ENCODE peak calls at places on chromosomes 12 and 14, in seven cellular contexts. M is right lobe of liver, B is dorsolateral prefrontal cortex, I is BE2C, F is fibroblast of pulmonary artery, Z is thoracic aorta, O is testis. N is an unnamed sample.

GRCh38 chr12:57223191-57224165 is 6.0 kb upstream of the SHMT2 start:
- DNase-seq in M (no peak), B (no peak), I (no peak), F (no peak), Z (no peak), O (no peak), N (no peak)

GRCh38 chr12:87283111-87283510 is 746.1 kb downstream of the C12orf50 start:
- DNase-seq in M (no peak), B (no peak), I (peak; percentile 40), F (no peak), Z (no peak), O (no peak), N (no peak)

GRCh38 chr14:101705733-101706508 is 55.6 kb upstream of the PPP2R5C start:
- DNase-seq in M (peak; percentile 77), B (no peak), I (no peak), F (peak; percentile 50), Z (no peak), O (no peak), N (peak; percentile 35)

GRCh38 chr12:7091171-7091570 is 1.1 kb downstream of the C1R start:
- DNase-seq in M (no peak), B (no peak), I (no peak), F (no peak), Z (no peak), O (peak; percentile 12), N (no peak)

GRCh38 chr12:121238086-121238485 is 28.2 kb downstream of the P2RX4 start:
- DNase-seq in M (no peak), B (no peak), I (no peak), F (no peak), Z (no peak), O (no peak), N (no peak)

GRCh38 chr14:60206249-60206670 is 41.1 kb upstream of the DHRS7 start:
- DNase-seq in M (no peak), B (no peak), I (no peak), F (no peak), Z (no peak), O (no peak), N (no peak)

GRCh38 chr14:99820702-99821331 is 27.6 kb downstream of the EML1 start:
- DNase-seq in M (no peak), B (no peak), I (no peak), F (no peak), Z (no peak), O (no peak), N (no peak)

GRCh38 chr14:58733451-58734208 is 95.9 kb downstream of the DACT1 start:
- DNase-seq in M (no peak), B (no peak), I (no peak), F (no peak), Z (no peak), O (no peak), N (no peak)

GRCh38 chr14:88005978-88006851 is 1.3 kb downstream of the GPR65 start:
- DNase-seq in M (no peak), B (no peak), I (no peak), F (no peak), Z (no peak), O (peak; percentile 24), N (peak; percentile 75)

GRCh38 chr12:65925626-65926025 is 101.3 kb downstream of the HMGA2 start:
- DNase-seq in M (peak; percentile 48), B (no peak), I (no peak), F (no peak), Z (no peak), O (peak; percentile 17), N (no peak)

GRCh38 chr14:73237219-73237785 is at the start of gene PAPLN:
- DNase-seq in M (peak; percentile 66), B (no peak), I (no peak), F (peak; percentile 44), Z (no peak), O (no peak), N (no peak)

GRCh38 chr12:57891639-57892228 is 45.2 kb upstream of the CTDSP2 start:
- DNase-seq in M (no peak), B (peak; percentile 58), I (no peak), F (no peak), Z (no peak), O (no peak), N (no peak)

GRCh38 chr12:6927379-6927991 is at the start of gene ATN1:
- DNase-seq in M (peak; percentile 81), B (peak; percentile 75), I (peak; percentile 83), F (peak; percentile 88), Z (no peak), O (peak; percentile 89), N (peak; percentile 64)

GRCh38 chr12:130949806-130950205 is 3.9 kb upstream of the ADGRD1 start:
- DNase-seq in M (no peak), B (no peak), I (no peak), F (no peak), Z (no peak), O (no peak), N (no peak)

GRCh38 chr12:15563683-15564082 is 225.5 kb downstream of the EPS8 start:
- DNase-seq in M (no peak), B (no peak), I (no peak), F (peak; percentile 76), Z (no peak), O (no peak), N (no peak)

GRCh38 chr12:106358410-106359241 is 1.1 kb downstream of the POLR3B start:
- DNase-seq in M (no peak), B (peak; percentile 25), I (peak; percentile 10), F (peak; percentile 81), Z (no peak), O (peak; percentile 30), N (no peak)

GRCh38 chr12:102883204-102883799 is 33.7 kb downstream of the PAH start:
- DNase-seq in M (peak; percentile 67), B (peak; percentile 71), I (peak; percentile 79), F (peak; percentile 28), Z (no peak), O (peak; percentile 82), N (peak; percentile 17)

GRCh38 chr12:15522574-15523187 is 200.4 kb downstream of the PTPRO start:
- DNase-seq in M (no peak), B (no peak), I (no peak), F (peak; percentile 73), Z (no peak), O (no peak), N (no peak)

GRCh38 chr12:7093486-7093885 is 1.2 kb upstream of the C1R start:
- DNase-seq in M (no peak), B (no peak), I (no peak), F (no peak), Z (no peak), O (no peak), N (no peak)

DNA sequence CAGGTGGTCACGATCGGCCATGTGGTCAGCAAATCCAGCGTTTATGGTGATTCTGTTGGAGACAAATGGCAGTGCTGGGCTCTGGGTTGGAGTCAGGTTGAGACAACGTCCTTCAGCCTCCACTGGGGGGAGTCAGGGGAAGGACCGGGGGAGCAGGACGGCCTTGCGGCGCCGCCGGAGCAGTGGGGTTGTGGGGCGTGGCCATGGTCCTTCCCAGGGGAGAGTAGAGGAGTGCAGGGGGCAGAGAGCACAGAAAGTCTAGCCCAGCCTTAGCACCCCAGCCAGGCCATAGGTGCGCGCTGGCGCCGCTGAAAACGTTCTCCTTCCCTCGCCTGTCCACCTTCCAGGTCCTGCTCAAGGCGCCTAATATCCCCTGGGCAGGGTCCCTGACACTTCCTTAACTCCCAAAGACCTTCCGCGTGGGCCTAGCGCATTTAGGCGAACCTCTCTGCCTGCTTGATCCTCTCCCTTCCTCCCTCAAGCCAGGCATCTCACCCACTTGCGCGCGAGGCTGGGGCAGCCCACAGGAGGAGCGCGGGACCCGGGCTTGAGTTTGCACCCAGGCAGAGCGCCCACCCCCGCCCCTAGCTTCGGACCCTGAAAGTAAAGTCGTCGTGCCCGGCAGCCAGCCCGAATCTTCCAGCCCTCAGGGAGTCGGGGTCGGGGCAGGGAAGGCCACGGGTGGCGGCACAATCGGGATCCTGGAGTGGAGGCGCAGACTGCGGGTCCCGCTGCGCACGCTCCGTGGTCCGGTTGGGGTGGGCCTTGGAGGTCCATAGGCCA is 3.1 kb upstream of the KIF26A start:
- DNase-seq in M (peak; percentile 54), B (no peak), I (peak; percentile 96), F (peak; percentile 4), Z (no peak), O (no peak), N (no peak)
- TF ChIP-seq CTCF in M (no peak), B (peak; percentile 19), I (peak; percentile 72), F (no peak), Z (no peak), O (no peak), N (no peak)

DNA sequence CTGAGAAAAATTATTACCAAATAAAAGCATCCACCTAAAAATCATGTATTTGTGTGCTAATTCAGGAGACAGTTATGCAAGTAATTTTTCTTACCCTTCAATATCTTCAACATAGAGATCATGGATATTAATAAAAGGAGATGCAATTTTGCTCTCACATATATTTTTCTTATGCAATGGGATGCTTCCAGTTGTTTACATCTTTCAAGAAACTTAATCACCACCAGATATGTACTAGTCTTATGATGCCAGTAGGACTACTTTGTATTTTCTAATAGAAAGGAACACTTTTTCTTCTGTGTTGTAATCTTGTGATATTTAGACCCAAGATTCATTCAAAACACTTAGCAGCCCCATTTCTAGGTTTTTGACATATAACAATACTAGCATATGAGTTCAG is 107.6 kb downstream of the NAV3 start:
- DNase-seq in M (no peak), B (no peak), I (no peak), F (no peak), Z (no peak), O (no peak), N (no peak)
- TF ChIP-seq CTCF in M (no peak), B (no peak), I (no peak), F (no peak), Z (no peak), O (no peak), N (no peak)

DNA sequence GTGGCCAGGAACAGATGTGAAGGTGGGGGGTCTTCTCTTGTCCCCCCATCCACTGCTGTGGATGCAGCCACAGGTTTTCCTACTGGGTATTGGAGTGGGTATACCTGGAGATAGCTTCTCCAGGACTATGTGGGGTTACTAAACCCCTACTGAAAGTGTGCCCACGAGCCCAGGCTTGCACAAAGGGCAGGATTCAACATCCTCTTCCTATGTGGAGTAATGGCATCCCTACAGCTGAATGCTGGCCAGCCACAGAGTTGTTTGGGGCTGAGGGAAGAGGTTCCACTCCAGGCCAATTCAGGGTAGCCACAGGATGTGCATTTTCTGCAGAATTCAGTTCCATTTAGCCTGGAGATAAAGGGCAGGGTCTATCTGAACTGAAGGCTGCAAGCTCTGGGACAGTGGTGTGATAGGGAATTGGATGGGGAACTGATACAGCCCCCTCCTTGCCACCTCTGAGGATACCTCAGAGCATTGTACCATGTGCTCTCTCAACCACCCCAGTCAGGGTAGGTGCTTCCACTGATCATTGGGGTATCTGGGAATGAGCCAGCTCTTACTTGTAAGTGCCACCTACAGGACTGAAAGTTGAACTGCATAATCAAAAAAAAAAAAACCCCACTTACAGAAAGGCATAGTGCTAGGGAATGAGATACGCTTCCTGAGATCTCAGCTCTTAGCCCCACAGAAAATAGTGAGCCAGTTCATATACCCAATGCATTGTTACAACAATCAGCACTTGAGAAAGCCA is 187.1 kb downstream of the KITLG start:
- DNase-seq in M (no peak), B (no peak), I (peak; percentile 17), F (peak; percentile 60), Z (no peak), O (no peak), N (peak; percentile 15)
- TF ChIP-seq CTCF in M (peak; percentile 41), B (no peak), I (peak; percentile 60), F (peak; percentile 52), Z (no peak), O (no peak), N (peak; percentile 67)

DNA sequence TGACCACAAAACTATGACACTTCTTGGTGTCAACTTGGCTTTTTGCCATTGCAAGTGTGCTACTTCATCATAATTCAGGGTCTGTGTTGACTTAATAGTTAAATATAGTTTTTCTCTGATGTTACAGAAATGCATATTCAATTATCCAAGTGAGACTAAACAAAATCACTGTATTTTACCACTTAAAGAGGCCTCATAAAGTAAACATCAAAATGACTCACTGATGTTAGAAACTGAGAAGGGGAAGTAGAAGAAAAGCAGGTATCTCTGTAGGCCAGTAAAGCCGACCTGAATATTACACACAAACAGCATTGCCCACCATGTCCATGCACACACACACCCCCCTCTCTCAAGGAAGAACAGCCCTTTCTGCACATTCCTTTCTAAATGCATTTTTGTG is 55.4 kb downstream of the RPAP3 start:
- DNase-seq in M (no peak), B (no peak), I (no peak), F (no peak), Z (no peak), O (no peak), N (peak; percentile 18)
- TF ChIP-seq CTCF in M (no peak), B (no peak), I (no peak), F (no peak), Z (no peak), O (no peak), N (no peak)